ENCODE peak calls at places on chromosomes 16 and 17, in four cellular contexts. One of them, this sample, is unnamed.

GRCh38 chr16:3215601-3216262 is 19.2 kb downstream of the ZNF200 start:
- DNase-seq in SK-N-SH: no peak
- DNase-seq in GM12878: no peak
- DNase-seq in HepG2: no peak
- DNase-seq in this sample: no peak

GRCh38 chr17:77434136-77435114 is 293.7 kb downstream of the SEC14L1 start:
- DNase-seq in SK-N-SH: peak; percentile 81
- DNase-seq in GM12878: no peak
- DNase-seq in HepG2: no peak
- DNase-seq in this sample: no peak

GRCh38 chr16:88642881-88643545 is 4.6 kb downstream of the IL17C start:
- DNase-seq in SK-N-SH: no peak
- DNase-seq in GM12878: no peak
- DNase-seq in HepG2: no peak
- DNase-seq in this sample: no peak

GRCh38 chr16:28317040-28317880 is 24.9 kb downstream of the SBK1 start:
- DNase-seq in SK-N-SH: peak; percentile 90
- DNase-seq in GM12878: no peak
- DNase-seq in HepG2: peak; percentile 42
- DNase-seq in this sample: peak; percentile 57

GRCh38 chr16:27245276-27246231 is 23.0 kb downstream of the NSMCE1 start:
- DNase-seq in SK-N-SH: no peak
- DNase-seq in GM12878: no peak
- DNase-seq in HepG2: no peak
- DNase-seq in this sample: peak; percentile 65

GRCh38 chr17:47276868-47277267 is 23.2 kb downstream of the ITGB3 start:
- DNase-seq in SK-N-SH: no peak
- DNase-seq in GM12878: no peak
- DNase-seq in HepG2: peak; percentile 56
- DNase-seq in this sample: no peak

GRCh38 chr16:17435324-17435723 is 35.4 kb downstream of the XYLT1 start:
- DNase-seq in SK-N-SH: no peak
- DNase-seq in GM12878: no peak
- DNase-seq in HepG2: no peak
- DNase-seq in this sample: no peak

GRCh38 chr17:13480877-13481276 is 120.9 kb downstream of the HS3ST3A1 start:
- DNase-seq in SK-N-SH: no peak
- DNase-seq in GM12878: no peak
- DNase-seq in HepG2: no peak
- DNase-seq in this sample: no peak

GRCh38 chr16:83701494-83701893 is 106.3 kb upstream of the HSBP1 start:
- DNase-seq in SK-N-SH: no peak
- DNase-seq in GM12878: no peak
- DNase-seq in HepG2: peak; percentile 33
- DNase-seq in this sample: no peak

GRCh38 chr17:4972752-4973151 is 5.1 kb upstream of the SPAG7 start:
- DNase-seq in SK-N-SH: no peak
- DNase-seq in GM12878: no peak
- DNase-seq in HepG2: no peak
- DNase-seq in this sample: no peak

GRCh38 chr16:84741351-84741791 is 41.6 kb downstream of the USP10 start:
- DNase-seq in SK-N-SH: no peak
- DNase-seq in GM12878: no peak
- DNase-seq in HepG2: no peak
- DNase-seq in this sample: no peak

GRCh38 chr16:22625948-22626347 is 115.3 kb downstream of the NPIPB5 start:
- DNase-seq in SK-N-SH: no peak
- DNase-seq in GM12878: no peak
- DNase-seq in HepG2: no peak
- DNase-seq in this sample: no peak

GRCh38 chr16:82011199-82011641 is at the start of gene SDR42E1:
- DNase-seq in SK-N-SH: no peak
- DNase-seq in GM12878: peak; percentile 13
- DNase-seq in HepG2: no peak
- DNase-seq in this sample: peak; percentile 70

GRCh38 chr16:15807603-15808009 is 49.2 kb downstream of the MYH11 start:
- DNase-seq in SK-N-SH: no peak
- DNase-seq in GM12878: no peak
- DNase-seq in HepG2: no peak
- DNase-seq in this sample: no peak

GRCh38 chr17:9206160-9206988 is 185.1 kb downstream of the NTN1 start:
- DNase-seq in SK-N-SH: no peak
- DNase-seq in GM12878: no peak
- DNase-seq in HepG2: no peak
- DNase-seq in this sample: no peak

GRCh38 chr17:34816806-34817205 is 144.5 kb downstream of the CCT6B start:
- DNase-seq in SK-N-SH: no peak
- DNase-seq in GM12878: no peak
- DNase-seq in HepG2: no peak
- DNase-seq in this sample: no peak

GRCh38 chr17:10683853-10684252 is 13.5 kb downstream of the SCO1 start:
- DNase-seq in SK-N-SH: peak; percentile 46
- DNase-seq in GM12878: no peak
- DNase-seq in HepG2: peak; percentile 16
- DNase-seq in this sample: peak; percentile 21

GRCh38 chr17:47423406-47424295 is 99.9 kb downstream of the EFCAB13 start:
- DNase-seq in SK-N-SH: peak; percentile 76
- DNase-seq in GM12878: no peak
- DNase-seq in HepG2: no peak
- DNase-seq in this sample: peak; percentile 34

GRCh38 chr17:80992077-80992947 is 671 bp downstream of the CHMP6 start:
- DNase-seq in SK-N-SH: peak; percentile 85
- DNase-seq in GM12878: no peak
- DNase-seq in HepG2: no peak
- DNase-seq in this sample: no peak

DNA sequence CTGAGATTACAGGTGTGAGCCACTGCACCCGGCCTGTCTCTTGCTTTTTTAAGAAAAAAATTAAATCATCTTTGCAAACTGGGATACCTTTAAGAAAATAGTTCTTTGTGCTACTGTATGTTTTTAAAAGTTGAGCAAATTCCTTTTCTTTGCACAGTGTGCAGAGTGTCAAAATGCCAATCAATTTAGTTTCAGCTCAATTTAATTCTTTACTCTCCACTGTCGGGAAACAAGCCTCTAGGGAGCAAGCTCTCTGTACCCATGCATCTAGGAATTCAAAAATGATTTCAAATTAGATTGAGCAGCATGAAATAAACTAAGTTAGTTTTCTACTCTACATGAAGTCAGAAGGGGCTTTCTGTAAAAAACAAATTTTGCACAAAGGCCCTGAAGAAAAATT is 141.5 kb upstream of the CORO6 start:
- DNase-seq in SK-N-SH: no peak
- DNase-seq in GM12878: no peak
- DNase-seq in HepG2: no peak
- DNase-seq in this sample: no peak
- TF ChIP-seq PBX3 in SK-N-SH: no peak
- TF ChIP-seq PBX3 in GM12878: no peak
- TF ChIP-seq PBX3 in HepG2: no peak
- TF ChIP-seq PBX3 in this sample: no peak

GRCh38 chr16:86496262-86496928 is 13.9 kb upstream of the FOXF1 start:
- DNase-seq in SK-N-SH: no peak
- DNase-seq in GM12878: no peak
- DNase-seq in HepG2: no peak
- DNase-seq in this sample: no peak

GRCh38 chr16:86497551-86498021 is 12.7 kb upstream of the FOXF1 start:
- DNase-seq in SK-N-SH: no peak
- DNase-seq in GM12878: no peak
- DNase-seq in HepG2: no peak
- DNase-seq in this sample: no peak

GRCh38 chr16:86498155-86498651 is 12.1 kb upstream of the FOXF1 start:
- DNase-seq in SK-N-SH: no peak
- DNase-seq in GM12878: no peak
- DNase-seq in HepG2: no peak
- DNase-seq in this sample: no peak

GRCh38 chr16:86495756-86496261 is 14.5 kb upstream of the FOXF1 start:
- DNase-seq in SK-N-SH: no peak
- DNase-seq in GM12878: no peak
- DNase-seq in HepG2: no peak
- DNase-seq in this sample: no peak

GRCh38 chr16:86496929-86497381 is 13.4 kb upstream of the FOXF1 start:
- DNase-seq in SK-N-SH: no peak
- DNase-seq in GM12878: no peak
- DNase-seq in HepG2: no peak
- DNase-seq in this sample: no peak
- TF ChIP-seq USF2 in SK-N-SH: no peak
- TF ChIP-seq USF2 in GM12878: no peak
- TF ChIP-seq USF2 in HepG2: no peak
- TF ChIP-seq USF2 in this sample: no peak

GRCh38 chr17:64262422-64263260 is at the start of gene TEX2:
- DNase-seq in SK-N-SH: peak; percentile 86
- DNase-seq in GM12878: no peak
- DNase-seq in HepG2: peak; percentile 39
- DNase-seq in this sample: no peak
- TF ChIP-seq PBX3 in SK-N-SH: no peak
- TF ChIP-seq PBX3 in GM12878: no peak
- TF ChIP-seq PBX3 in HepG2: no peak
- TF ChIP-seq PBX3 in this sample: no peak

DNA sequence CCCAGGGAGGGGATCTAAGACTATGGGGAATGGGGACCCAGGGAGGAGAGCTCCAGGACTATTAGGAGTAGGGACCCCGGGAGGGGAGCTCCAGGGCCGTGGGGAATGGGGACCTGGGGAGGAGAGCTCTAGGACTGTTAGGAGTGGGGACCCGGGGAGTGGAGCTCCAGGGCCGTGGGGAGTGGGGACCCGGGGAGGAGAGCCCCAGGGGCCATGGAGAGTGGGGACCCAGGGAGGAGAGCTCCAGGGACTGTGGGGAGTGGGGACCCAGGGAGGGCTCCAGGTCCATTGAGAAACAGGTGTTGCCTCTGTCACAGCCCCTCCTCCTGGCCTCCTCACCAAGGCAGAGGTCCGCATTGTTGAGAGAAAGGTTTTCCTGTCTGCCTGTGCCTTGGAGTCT is 16.0 kb downstream of the MPRIP start:
- DNase-seq in SK-N-SH: no peak
- DNase-seq in GM12878: no peak
- DNase-seq in HepG2: no peak
- DNase-seq in this sample: no peak
- TF ChIP-seq USF2 in SK-N-SH: no peak
- TF ChIP-seq USF2 in GM12878: no peak
- TF ChIP-seq USF2 in HepG2: no peak
- TF ChIP-seq USF2 in this sample: no peak

DNA sequence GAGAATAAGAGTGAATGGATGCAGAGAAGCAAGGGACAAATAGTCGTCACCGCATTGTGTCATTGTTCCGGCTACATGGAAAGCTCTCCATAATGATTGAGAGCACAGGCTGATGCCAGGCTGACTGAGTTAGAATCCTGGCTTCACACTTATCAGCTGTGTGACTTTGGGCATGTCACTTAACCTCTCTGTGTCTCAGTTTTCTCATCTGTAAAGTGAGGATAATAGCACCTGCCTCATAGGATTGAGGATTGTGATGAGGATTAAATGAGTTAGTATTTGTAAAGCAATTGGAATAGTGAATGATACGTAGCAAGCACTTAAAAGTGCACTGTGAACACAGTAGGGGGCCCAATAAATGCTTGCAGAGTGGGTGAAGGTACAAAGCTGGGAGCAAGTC is 45.7 kb upstream of the LYRM9 start:
- DNase-seq in SK-N-SH: no peak
- DNase-seq in GM12878: no peak
- DNase-seq in HepG2: no peak
- DNase-seq in this sample: no peak
- TF ChIP-seq PBX3 in SK-N-SH: no peak
- TF ChIP-seq PBX3 in GM12878: no peak
- TF ChIP-seq PBX3 in HepG2: no peak
- TF ChIP-seq PBX3 in this sample: no peak

DNA sequence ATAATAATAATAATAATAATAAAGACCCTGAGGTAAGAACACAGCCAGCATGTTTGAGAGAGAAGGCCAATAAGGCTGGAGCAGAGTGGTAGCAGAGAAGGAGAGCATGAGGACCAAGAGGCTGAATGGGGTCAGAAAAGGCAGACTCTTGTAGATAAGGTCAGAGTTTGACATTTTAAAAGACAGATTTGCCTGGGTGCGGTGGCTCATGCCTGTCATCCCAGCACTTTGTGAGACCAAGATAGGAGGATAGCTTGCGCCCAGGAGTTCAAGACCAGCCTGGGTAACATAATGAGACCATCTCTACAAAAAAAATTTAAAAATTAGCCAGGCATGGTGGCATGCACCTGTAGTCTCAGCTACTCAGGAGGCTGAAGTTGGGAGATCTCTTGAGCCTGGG is 11.0 kb upstream of the WFIKKN2 start:
- DNase-seq in SK-N-SH: no peak
- DNase-seq in GM12878: no peak
- DNase-seq in HepG2: no peak
- DNase-seq in this sample: no peak
- TF ChIP-seq USF2 in SK-N-SH: no peak
- TF ChIP-seq USF2 in GM12878: no peak
- TF ChIP-seq USF2 in HepG2: no peak
- TF ChIP-seq USF2 in this sample: no peak

DNA sequence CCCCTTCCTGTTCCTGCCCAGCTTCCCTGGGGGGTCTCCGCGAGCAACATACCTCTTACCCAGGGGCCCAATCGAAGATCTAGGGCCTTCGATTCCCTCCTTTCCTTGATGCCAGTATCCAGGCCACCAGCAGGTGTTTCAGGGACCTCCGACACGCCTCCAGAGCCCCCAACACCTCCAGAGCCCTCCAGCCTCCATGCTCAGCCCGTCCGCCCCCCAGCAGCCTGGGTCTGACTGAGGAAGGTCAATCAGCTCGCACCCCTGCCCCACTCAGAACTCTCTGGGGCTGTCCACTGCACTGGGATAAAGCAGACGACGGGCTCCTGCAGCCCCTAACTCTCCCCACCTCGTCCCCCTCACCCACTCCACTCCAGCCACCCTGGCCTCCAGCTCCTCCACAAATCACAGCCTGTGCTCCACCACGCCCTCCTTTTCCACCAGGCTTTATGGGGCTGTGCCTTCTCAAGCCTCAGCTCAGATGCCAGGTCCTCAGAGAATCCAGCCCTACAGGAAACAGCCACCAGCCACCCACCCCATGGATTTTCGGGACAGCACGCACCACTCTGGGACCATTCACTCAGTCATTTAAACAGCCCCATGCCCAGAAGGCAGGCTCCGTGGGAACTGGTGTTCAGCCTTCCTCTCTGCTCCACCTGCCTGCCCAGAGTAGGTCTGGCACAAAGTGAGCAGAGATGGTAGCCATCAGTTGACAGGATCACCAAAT is 247.1 kb downstream of the RBFOX3 start:
- DNase-seq in SK-N-SH: no peak
- DNase-seq in GM12878: no peak
- DNase-seq in HepG2: no peak
- DNase-seq in this sample: no peak
- TF ChIP-seq PBX3 in SK-N-SH: no peak
- TF ChIP-seq PBX3 in GM12878: no peak
- TF ChIP-seq PBX3 in HepG2: no peak
- TF ChIP-seq PBX3 in this sample: no peak

DNA sequence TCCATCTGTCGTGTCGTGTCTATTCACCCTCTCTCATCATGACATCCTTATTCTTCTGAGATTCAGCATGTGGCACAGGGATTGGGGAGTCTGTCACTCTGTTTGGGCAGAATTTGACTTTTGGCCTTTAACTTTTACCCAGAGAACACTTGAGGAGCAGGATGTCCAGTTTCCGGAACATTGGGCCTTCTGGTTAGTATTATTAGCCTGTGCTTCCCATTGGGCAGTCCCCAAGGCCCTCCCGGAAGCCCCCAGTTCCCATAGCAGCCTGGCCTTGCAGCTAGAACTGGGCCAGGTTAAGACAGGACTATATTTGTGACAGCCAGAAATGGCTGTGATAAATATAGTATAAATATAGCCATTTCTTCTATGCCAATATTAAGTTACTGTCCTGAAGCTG is 9.6 kb downstream of the SCN4A start:
- DNase-seq in SK-N-SH: no peak
- DNase-seq in GM12878: no peak
- DNase-seq in HepG2: no peak
- DNase-seq in this sample: no peak
- TF ChIP-seq USF2 in SK-N-SH: no peak
- TF ChIP-seq USF2 in GM12878: no peak
- TF ChIP-seq USF2 in HepG2: no peak
- TF ChIP-seq USF2 in this sample: no peak